ENCODE peak calls at places on chromosomes 16 and 17, in eight cellular contexts. X is activated CD8-positive, alpha-beta T cell treated with anti-CD3 and anti-CD28 coated beads, Interleukin-2, amount 10 ng/mL, durations not matched to agents 7 days and 5 days; A is ascending aorta; R is activated T-cell treated with anti-CD3 and anti-CD28 coated beads, Interleukin-2, amount 50 U/mL, for 1 hour; P is tibial artery; S is IMR-90; C is activated gamma-delta T cell; W is H1. Y is an unnamed sample.

GRCh38 chr17:35167666-35168065 is 20.0 kb downstream of the UNC45B start:
- DNase-seq in A (no peak), W (no peak), S (peak; percentile 62), R (no peak), P (no peak), X (no peak), C (no peak), Y (no peak)

GRCh38 chr16:52128407-52128806 is 418.5 kb downstream of the TOX3 start:
- DNase-seq in P (no peak), R (no peak), W (no peak), A (no peak), C (no peak), X (no peak), S (no peak), Y (no peak)

GRCh38 chr16:8958344-8958808 is 5.3 kb downstream of the USP7 start:
- DNase-seq in C (no peak), X (peak; percentile 55), S (peak; percentile 69), P (peak; percentile 33), R (no peak), W (no peak), A (no peak), Y (no peak)

GRCh38 chr16:2919511-2920255 is 8.0 kb downstream of the FLYWCH1 start:
- DNase-seq in R (peak; percentile 58), P (peak; percentile 65), W (peak; percentile 83), S (peak; percentile 74), X (peak; percentile 76), A (no peak), C (no peak), Y (peak; percentile 72)

GRCh38 chr17:53141731-53142130 is 681.0 kb upstream of the KIF2B start:
- DNase-seq in W (no peak), A (no peak), R (no peak), C (no peak), P (no peak), X (no peak), S (no peak), Y (no peak)

GRCh38 chr16:3131755-3132377 is 3.0 kb upstream of the ZNF213 start:
- DNase-seq in C (no peak), R (peak; percentile 43), A (no peak), X (peak; percentile 66), W (peak; percentile 85), S (peak; percentile 35), P (no peak), Y (peak; percentile 51)

GRCh38 chr16:81486555-81487061 is 42.0 kb downstream of the CMIP start:
- DNase-seq in X (no peak), W (no peak), A (no peak), P (peak; percentile 73), C (no peak), S (peak; percentile 28), R (no peak), Y (no peak)

GRCh38 chr16:29656688-29657523 is 6.1 kb upstream of the SPN start:
- DNase-seq in A (no peak), S (no peak), W (no peak), P (no peak), C (no peak), X (no peak), R (no peak), Y (no peak)

GRCh38 chr17:69428252-69428980 is 13.9 kb downstream of the MAP2K6 start:
- DNase-seq in A (no peak), X (no peak), S (no peak), P (peak; percentile 37), C (no peak), W (no peak), R (no peak), Y (no peak)

GRCh38 chr17:63382826-63383225 is 63.3 kb downstream of the CYB561 start:
- DNase-seq in A (no peak), W (no peak), X (no peak), S (peak; percentile 71), R (no peak), C (no peak), P (no peak), Y (no peak)

GRCh38 chr17:59498421-59499307 is 66.7 kb upstream of the DHX40 start:
- DNase-seq in R (no peak), X (no peak), A (no peak), P (no peak), C (no peak), W (no peak), S (no peak), Y (no peak)

GRCh38 chr16:3759736-3760135 is 42.4 kb upstream of the TRAP1 start:
- DNase-seq in P (no peak), A (no peak), S (no peak), C (no peak), R (no peak), X (no peak), W (no peak), Y (no peak)

GRCh38 chr16:89853306-89853993 is 19.9 kb upstream of the TCF25 start:
- DNase-seq in P (no peak), S (no peak), A (no peak), W (no peak), X (no peak), R (no peak), C (no peak), Y (no peak)

GRCh38 chr17:31308935-31309334 is 4.9 kb downstream of the EVI2B start:
- DNase-seq in A (no peak), S (no peak), C (no peak), W (no peak), P (no peak), R (no peak), X (no peak), Y (no peak)

GRCh38 chr16:74556375-74556922 is 50.5 kb downstream of the GLG1 start:
- DNase-seq in P (no peak), R (no peak), X (no peak), A (no peak), W (no peak), S (no peak), C (no peak), Y (no peak)

GRCh38 chr17:77645441-77646430 is 312.8 kb upstream of the TNRC6C start:
- DNase-seq in R (peak; percentile 58), S (no peak), W (no peak), P (no peak), X (peak; percentile 76), A (no peak), C (no peak), Y (no peak)

GRCh38 chr17:5413682-5414081 is 5.8 kb downstream of the NUP88 start:
- DNase-seq in S (peak; percentile 93), A (no peak), X (no peak), W (no peak), R (no peak), P (no peak), C (no peak), Y (no peak)

GRCh38 chr17:40664582-40665333 is at the start of gene KRT222:
- DNase-seq in R (no peak), X (no peak), A (no peak), P (no peak), W (no peak), S (no peak), C (no peak), Y (no peak)

GRCh38 chr17:2025622-2026309 is 632 bp upstream of the RTN4RL1 start:
- DNase-seq in P (peak; percentile 68), R (peak; percentile 42), A (no peak), X (peak; percentile 41), S (peak; percentile 57), C (no peak), W (peak; percentile 70), Y (peak; percentile 67)

GRCh38 chr16:56603589-56603988 is 4.8 kb upstream of the MT2A start:
- DNase-seq in S (peak; percentile 53), R (no peak), W (no peak), C (no peak), P (peak; percentile 46), X (no peak), A (no peak), Y (no peak)

GRCh38 chr16:11016993-11017392 is 72.6 kb downstream of the CLEC16A start:
- DNase-seq in X (no peak), P (no peak), S (peak; percentile 58), C (no peak), R (peak; percentile 32), W (no peak), A (no peak), Y (no peak)

GRCh38 chr16:25411376-25412081 is 153.9 kb upstream of the ZKSCAN2 start:
- DNase-seq in S (no peak), W (no peak), X (no peak), C (no peak), R (no peak), P (no peak), A (no peak), Y (no peak)

GRCh38 chr17:76074390-76075363 is at the start of gene GALR2:
- DNase-seq in X (no peak), C (no peak), P (no peak), S (no peak), A (no peak), R (no peak), W (peak; percentile 80), Y (peak; percentile 9)

GRCh38 chr16:87328846-87329245 is 11.7 kb upstream of the C16orf95 start:
- DNase-seq in R (no peak), S (no peak), X (no peak), C (no peak), A (no peak), P (no peak), W (no peak), Y (no peak)

GRCh38 chr17:83014297-83014696 is 65.1 kb upstream of the METRNL start:
- DNase-seq in S (no peak), W (no peak), A (no peak), R (no peak), C (no peak), P (no peak), X (no peak), Y (no peak)

GRCh38 chr17:39664581-39665561 is at the start of gene TCAP:
- DNase-seq in X (no peak), S (no peak), P (no peak), R (no peak), C (no peak), W (no peak), A (no peak), Y (no peak)

GRCh38 chr16:69108069-69108904 is 2.8 kb downstream of the HAS3 start:
- DNase-seq in R (no peak), S (no peak), P (no peak), X (no peak), C (no peak), W (no peak), A (no peak), Y (no peak)